ENCODE peak calls at places on chromosome 9, in eight cellular contexts. Q is BE2C, S is NCI-H446, Y is RWPE1, G is upper lobe of right lung, O is spleen, T is HuH-7, C is aorta. L is an unnamed sample.

GRCh38 chr9:72952914-72953313 is at the start of gene ALDH1A1:
- DNase-seq in Y (no peak), Q (no peak), O (no peak), C (no peak), S (no peak), T (no peak), G (no peak), L (no peak)

GRCh38 chr9:20989923-20990341 is 41.5 kb downstream of the HACD4 start:
- DNase-seq in G (peak), O (peak), Q (no peak), Y (no peak), T (no peak), S (no peak), C (peak), L (no peak)

GRCh38 chr9:136359774-136360718 is 3.5 kb downstream of the DNLZ start:
- DNase-seq in Y (no peak), G (no peak), T (no peak), C (no peak), S (no peak), Q (no peak), O (no peak), L (no peak)

GRCh38 chr9:36728651-36729520 is 156.2 kb downstream of the MELK start:
- DNase-seq in G (peak), O (peak), Y (peak), Q (peak), T (peak), C (peak), S (peak), L (peak)

GRCh38 chr9:120886490-120886967 is 9.5 kb upstream of the PHF19 start:
- DNase-seq in Q (no peak), T (no peak), C (peak), G (no peak), O (no peak), S (no peak), Y (no peak), L (no peak)

GRCh38 chr9:136138566-136138965 is 19.9 kb upstream of the TMEM250 start:
- DNase-seq in C (peak), T (peak), G (no peak), O (no peak), S (no peak), Q (peak), Y (no peak), L (peak)

GRCh38 chr9:34375901-34376595 is 650 bp downstream of the MYORG start:
- DNase-seq in T (peak), S (no peak), O (peak), G (peak), Y (peak), C (peak), Q (peak), L (peak)

GRCh38 chr9:85536076-85536475 is 205.7 kb downstream of the AGTPBP1 start:
- DNase-seq in Q (no peak), T (no peak), C (peak), G (no peak), S (no peak), Y (peak), O (no peak), L (no peak)

GRCh38 chr9:97441729-97442128 is 29.8 kb downstream of the TDRD7 start:
- DNase-seq in T (no peak), G (no peak), Q (no peak), Y (peak), S (no peak), O (no peak), C (no peak), L (no peak)

GRCh38 chr9:37302277-37302676 is 120.2 kb upstream of the GRHPR start:
- DNase-seq in Q (no peak), T (no peak), G (no peak), S (no peak), Y (no peak), O (no peak), C (no peak), L (no peak)

L was measured in K562.